ENCODE peak calls at places on chromosomes 2 and 18, in eight cellular contexts. E, X, S, W, Z, H, Y and A are unnamed samples.

GRCh38 chr18:74654637-74655036 is 57.0 kb downstream of the ZNF407 start:
- DNase-seq in Z (no peak), E (peak), H (peak), W (peak), S (no peak), Y (peak), X (no peak), A (no peak)

GRCh38 chr2:70557171-70557838 is 3.7 kb upstream of the TGFA start:
- DNase-seq in S (no peak), Y (no peak), E (no peak), Z (no peak), H (no peak), W (peak), X (no peak), A (no peak)

GRCh38 chr2:107585851-107586250 is 240.8 kb upstream of the RGPD4 start:
- DNase-seq in H (no peak), Z (no peak), X (no peak), W (no peak), S (no peak), E (peak), Y (no peak), A (no peak)

GRCh38 chr18:33116376-33116775 is 324.1 kb downstream of the CCDC178 start:
- DNase-seq in W (no peak), X (no peak), Y (no peak), E (no peak), S (no peak), H (no peak), Z (no peak), A (no peak)

GRCh38 chr2:152513681-152514080 is 178.7 kb downstream of the FMNL2 start:
- DNase-seq in E (peak), W (no peak), H (no peak), S (no peak), X (no peak), Y (no peak), Z (no peak), A (no peak)

GRCh38 chr2:8994386-8994785 is 9.1 kb downstream of the MBOAT2 start:
- DNase-seq in Z (no peak), W (no peak), S (no peak), X (no peak), H (no peak), E (no peak), Y (no peak), A (no peak)

GRCh38 chr2:28292491-28292890 is 100.2 kb upstream of the FOSL2 start:
- DNase-seq in E (no peak), H (no peak), Y (no peak), W (no peak), S (no peak), Z (no peak), X (no peak), A (no peak)

GRCh38 chr2:97067279-97068004 is 27.2 kb downstream of the FAHD2B start:
- DNase-seq in E (no peak), W (no peak), S (no peak), H (no peak), Y (peak), X (no peak), Z (no peak), A (no peak)

GRCh38 chr2:75787532-75788132 is 76.9 kb upstream of the GCFC2 start:
- DNase-seq in Z (no peak), X (no peak), W (peak), S (no peak), E (peak), H (peak), Y (peak), A (no peak)

GRCh38 chr2:238259085-238260020 is 19.5 kb upstream of the HES6 start:
- DNase-seq in Z (no peak), E (no peak), H (peak), S (no peak), X (no peak), W (no peak), Y (no peak), A (no peak)

GRCh38 chr2:138503652-138504051 is 2.1 kb downstream of the SPOPL start:
- DNase-seq in E (no peak), S (no peak), X (no peak), W (no peak), H (peak), Z (no peak), Y (no peak), A (no peak)

GRCh38 chr2:40193670-40194026 is 258.2 kb downstream of the SLC8A1 start:
- DNase-seq in Y (no peak), X (no peak), S (no peak), W (no peak), Z (no peak), H (no peak), E (no peak), A (no peak)

GRCh38 chr18:46649071-46649862 is 7.8 kb downstream of the LOXHD1 start:
- DNase-seq in E (no peak), H (no peak), X (no peak), Y (no peak), S (no peak), Z (no peak), W (no peak), A (no peak)

GRCh38 chr2:26846334-26846863 is 1.5 kb upstream of the DPYSL5 start:
- DNase-seq in E (peak), Z (peak), S (peak), Y (peak), X (peak), W (peak), H (peak), A (peak)

GRCh38 chr18:55524353-55525123 is 63.5 kb downstream of the TCF4 start:
- DNase-seq in Z (no peak), S (no peak), H (no peak), W (no peak), E (no peak), X (no peak), Y (no peak), A (no peak)

GRCh38 chr2:200081221-200081620 is 125.8 kb downstream of the MAIP1 start:
- DNase-seq in S (no peak), Y (no peak), X (no peak), Z (no peak), H (no peak), W (no peak), E (no peak), A (no peak)

GRCh38 chr2:168602846-168603406 is 146.9 kb downstream of the CERS6 start:
- DNase-seq in S (no peak), E (no peak), X (no peak), Z (no peak), H (no peak), Y (no peak), W (no peak), A (no peak)

GRCh38 chr18:50266248-50266704 is at the start of gene CFAP53:
- DNase-seq in Y (peak), E (peak), H (peak), X (peak), S (peak), W (peak), Z (peak), A (peak)

GRCh38 chr2:62740221-62740620 is 34.7 kb downstream of the EHBP1 start:
- DNase-seq in S (no peak), Z (no peak), W (no peak), E (no peak), Y (no peak), X (no peak), H (no peak), A (no peak)

GRCh38 chr2:134446431-134447091 is 192.7 kb downstream of the MGAT5 start:
- DNase-seq in S (no peak), H (no peak), Y (peak), E (peak), Z (no peak), W (peak), X (no peak), A (no peak)

GRCh38 chr2:12456293-12457151 is 260.2 kb upstream of the TRIB2 start:
- DNase-seq in Z (peak), E (peak), X (no peak), S (peak), W (no peak), H (peak), Y (peak), A (peak)

GRCh38 chr2:195898505-195898904 is 170.1 kb downstream of the DNAH7 start:
- DNase-seq in S (no peak), Y (peak), Z (no peak), W (peak), X (no peak), E (peak), H (no peak), A (no peak)

GRCh38 chr2:129984426-129984825 is 5.0 kb downstream of the RAB6C start:
- DNase-seq in S (no peak), H (no peak), Z (no peak), X (no peak), Y (no peak), E (no peak), W (peak), A (no peak)

GRCh38 chr18:23617412-23618009 is 31.2 kb upstream of the NPC1 start:
- DNase-seq in S (no peak), E (no peak), Y (no peak), X (no peak), Z (peak), H (no peak), W (no peak), A (no peak)

GRCh38 chr2:16080516-16080915 is 140.2 kb downstream of the MYCN start:
- DNase-seq in H (no peak), X (no peak), Y (no peak), Z (no peak), S (no peak), E (no peak), W (no peak), A (no peak)

GRCh38 chr2:229160180-229160579 is 110.9 kb downstream of the PID1 start:
- DNase-seq in E (no peak), Z (no peak), X (no peak), Y (no peak), S (no peak), H (no peak), W (no peak), A (no peak)

GRCh38 chr2:170212625-170213280 is 34.8 kb downstream of the MYO3B start:
- DNase-seq in H (no peak), E (no peak), Y (no peak), W (no peak), S (no peak), Z (no peak), X (no peak), A (no peak)

GRCh38 chr2:169900686-169901085 is 73.4 kb downstream of the UBR3 start:
- DNase-seq in W (no peak), Y (no peak), E (no peak), S (no peak), H (no peak), Z (no peak), X (no peak), A (no peak)

GRCh38 chr2:85248741-85249524 is 78.9 kb downstream of the TGOLN2 start:
- DNase-seq in H (no peak), Y (peak), E (peak), W (no peak), X (no peak), Z (no peak), S (no peak), A (no peak)

GRCh38 chr2:201971516-201972228 is 62.0 kb upstream of the FZD7 start:
- DNase-seq in H (no peak), W (no peak), X (no peak), Z (no peak), Y (peak), S (no peak), E (peak), A (no peak)

GRCh38 chr2:66275984-66276383 is 158.9 kb upstream of the MEIS1 start:
- DNase-seq in S (no peak), E (no peak), W (no peak), Z (no peak), X (no peak), H (no peak), Y (no peak), A (no peak)

GRCh38 chr2:143732076-143732475 is 602.9 kb downstream of the ARHGAP15 start:
- DNase-seq in H (no peak), Y (no peak), W (no peak), S (no peak), E (no peak), Z (no peak), X (no peak), A (no peak)

GRCh38 chr2:130337735-130338325 is 4.9 kb upstream of the IMP4 start:
- DNase-seq in W (no peak), H (no peak), S (no peak), E (peak), Z (no peak), X (no peak), Y (no peak), A (no peak)